ENCODE peak calls at places on chromosomes 7 and 10, in six cellular contexts. W is amygdala; Z is activated T-helper 9 cell treated with anti-CD3 and anti-CD28 coated beads, Interleukin-2, amount 50 U/mL, for 16 hours; L is ovary; C is thyroid gland; B is mammary epithelial cell. F is an unnamed sample.

GRCh38 chr7:92025260-92025659 is 84.6 kb downstream of the AKAP9 start:
- DNase-seq in W (no peak), Z (no peak), L (no peak), C (no peak), B (peak), F (no peak)

GRCh38 chr10:49700997-49701396 is 21.5 kb downstream of the C10orf53 start:
- DNase-seq in W (no peak), Z (no peak), L (no peak), C (no peak), B (no peak), F (no peak)

GRCh38 chr7:96675548-96675947 is 34.1 kb downstream of the SEM1 start:
- DNase-seq in W (no peak), Z (no peak), L (no peak), C (no peak), B (no peak), F (no peak)

GRCh38 chr10:58993480-58994221 is 182.8 kb upstream of the PHYHIPL start:
- DNase-seq in W (no peak), Z (no peak), L (no peak), C (no peak), B (no peak), F (no peak)

GRCh38 chr7:135557455-135558336 is at the start of gene NUP205:
- DNase-seq in W (peak), Z (peak), L (peak), C (peak), B (peak), F (peak)

GRCh38 chr7:139828880-139829653 is at the start of gene TBXAS1:
- DNase-seq in W (no peak), Z (no peak), L (no peak), C (no peak), B (no peak), F (no peak)

GRCh38 chr7:108308276-108308675 is 148.0 kb downstream of the NRCAM start:
- DNase-seq in W (no peak), Z (no peak), L (no peak), C (no peak), B (peak), F (no peak)

GRCh38 chr7:143003393-143004051 is 23.4 kb downstream of the OR9A2 start:
- DNase-seq in W (no peak), Z (no peak), L (no peak), C (no peak), B (peak), F (no peak)

GRCh38 chr7:29309041-29309860 is 114.7 kb downstream of the CHN2 start:
- DNase-seq in W (no peak), Z (no peak), L (no peak), C (no peak), B (no peak), F (no peak)

GRCh38 chr7:99173787-99174186 is 29.9 kb upstream of the SMURF1 start:
- DNase-seq in W (no peak), Z (no peak), L (no peak), C (no peak), B (peak), F (no peak)

GRCh38 chr7:26560857-26561256 is 269.2 kb downstream of the SNX10 start:
- DNase-seq in W (no peak), Z (no peak), L (no peak), C (no peak), B (no peak), F (no peak)

GRCh38 chr7:433558-433957 is 86.1 kb downstream of the PDGFA start:
- DNase-seq in W (no peak), Z (no peak), L (no peak), C (no peak), B (no peak), F (no peak)

F was measured in stimulated activated effector memory CD8-positive, alpha-beta T cell treated with anti-CD3 and anti-CD28 coated beads, Interleukin-12 subunit alpha, Interleukin-12 subunit beta, amount 100 ng/mL, for 72 hours.